ENCODE peak calls at places on chromosomes 3 and 15, in five cellular contexts. One of them, this sample, is unnamed. For H3K36me3, the result is how much of the 10 kb centered on the place peaks cover.

GRCh38 chr15:31158858-31159569 is 57.5 kb upstream of the TRPM1 start:
- DNase-seq in psoas muscle: no peak
- DNase-seq in K562: no peak
- DNase-seq in bronchial epithelial cell: no peak
- DNase-seq in body of pancreas: peak
- DNase-seq in this sample: no peak

GRCh38 chr15:77862651-77863104 is 214.8 kb downstream of the TBC1D2B start:
- DNase-seq in psoas muscle: no peak
- DNase-seq in body of pancreas: no peak
- DNase-seq in bronchial epithelial cell: no peak
- DNase-seq in K562: no peak
- DNase-seq in this sample: no peak

GRCh38 chr3:133301731-133302130 is 98.1 kb upstream of the BFSP2 start:
- DNase-seq in psoas muscle: no peak
- DNase-seq in bronchial epithelial cell: peak
- DNase-seq in K562: no peak
- DNase-seq in body of pancreas: no peak
- DNase-seq in this sample: no peak

GRCh38 chr15:67520976-67521769 is at the start of gene C15orf61:
- DNase-seq in K562: peak
- DNase-seq in bronchial epithelial cell: peak
- DNase-seq in body of pancreas: peak
- DNase-seq in psoas muscle: peak
- DNase-seq in this sample: no peak

GRCh38 chr3:63993653-63994079 is 29.6 kb downstream of the PSMD6 start:
- DNase-seq in body of pancreas: peak
- DNase-seq in psoas muscle: peak
- DNase-seq in bronchial epithelial cell: peak
- DNase-seq in K562: peak
- DNase-seq in this sample: no peak

GRCh38 chr3:27078246-27078913 is 290.8 kb downstream of the NEK10 start:
- DNase-seq in K562: no peak
- DNase-seq in psoas muscle: no peak
- DNase-seq in body of pancreas: no peak
- DNase-seq in bronchial epithelial cell: no peak
- DNase-seq in this sample: no peak

GRCh38 chr15:35458176-35458856 is 87.6 kb downstream of the DPH6 start:
- DNase-seq in psoas muscle: no peak
- DNase-seq in body of pancreas: no peak
- DNase-seq in bronchial epithelial cell: peak
- DNase-seq in K562: no peak
- DNase-seq in this sample: no peak

GRCh38 chr3:149620291-149621020 is 37.4 kb downstream of the WWTR1 start:
- DNase-seq in K562: no peak
- DNase-seq in body of pancreas: no peak
- DNase-seq in psoas muscle: no peak
- DNase-seq in bronchial epithelial cell: no peak
- DNase-seq in this sample: peak

GRCh38 chr3:160401301-160402095 is 2.0 kb downstream of the SMC4 start:
- DNase-seq in bronchial epithelial cell: peak
- DNase-seq in K562: peak
- DNase-seq in psoas muscle: no peak
- DNase-seq in body of pancreas: no peak
- DNase-seq in this sample: no peak

GRCh38 chr15:62618432-62618831 is 424.1 kb upstream of the TPM1 start:
- DNase-seq in psoas muscle: no peak
- DNase-seq in bronchial epithelial cell: peak
- DNase-seq in body of pancreas: no peak
- DNase-seq in K562: no peak
- DNase-seq in this sample: peak

GRCh38 chr3:178189854-178190253 is 346.4 kb upstream of the KCNMB2 start:
- DNase-seq in body of pancreas: no peak
- DNase-seq in K562: no peak
- DNase-seq in bronchial epithelial cell: no peak
- DNase-seq in psoas muscle: no peak
- DNase-seq in this sample: no peak

GRCh38 chr3:46702246-46703012 is 1.2 kb downstream of the TMIE start:
- DNase-seq in body of pancreas: no peak
- DNase-seq in bronchial epithelial cell: no peak
- DNase-seq in K562: no peak
- DNase-seq in psoas muscle: peak
- DNase-seq in this sample: no peak

GRCh38 chr15:69579950-69580618 is 127.5 kb downstream of the RPLP1 start:
- DNase-seq in K562: no peak
- DNase-seq in psoas muscle: no peak
- DNase-seq in bronchial epithelial cell: no peak
- DNase-seq in body of pancreas: no peak
- DNase-seq in this sample: no peak

DNA sequence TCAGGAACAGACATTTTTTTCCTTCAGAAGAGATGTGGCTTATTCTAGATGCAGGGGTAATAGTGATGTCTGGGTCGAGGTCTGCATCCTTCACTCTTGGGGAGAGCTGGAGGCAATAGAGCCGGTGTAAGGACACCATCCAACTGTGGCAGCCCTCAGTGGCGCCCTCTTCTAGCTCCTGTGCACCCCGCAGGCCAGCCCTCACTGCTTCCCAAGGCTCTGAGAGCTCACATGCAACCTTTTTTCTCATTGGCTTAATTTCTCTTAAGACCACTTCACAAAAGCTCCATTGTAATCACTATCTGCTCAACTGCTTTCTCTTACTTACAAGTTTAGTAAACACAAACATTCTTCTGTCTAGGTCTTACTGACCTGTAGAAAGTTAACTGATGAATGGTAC is 3.9 kb upstream of the VPS8 start:
- DNase-seq in bronchial epithelial cell: no peak
- DNase-seq in K562: no peak
- DNase-seq in psoas muscle: no peak
- DNase-seq in body of pancreas: no peak
- DNase-seq in this sample: no peak
- TF ChIP-seq CTCF in bronchial epithelial cell: peak
- TF ChIP-seq CTCF in K562: peak
- TF ChIP-seq CTCF in psoas muscle: no peak
- TF ChIP-seq CTCF in body of pancreas: no peak
- TF ChIP-seq CTCF in this sample: peak

DNA sequence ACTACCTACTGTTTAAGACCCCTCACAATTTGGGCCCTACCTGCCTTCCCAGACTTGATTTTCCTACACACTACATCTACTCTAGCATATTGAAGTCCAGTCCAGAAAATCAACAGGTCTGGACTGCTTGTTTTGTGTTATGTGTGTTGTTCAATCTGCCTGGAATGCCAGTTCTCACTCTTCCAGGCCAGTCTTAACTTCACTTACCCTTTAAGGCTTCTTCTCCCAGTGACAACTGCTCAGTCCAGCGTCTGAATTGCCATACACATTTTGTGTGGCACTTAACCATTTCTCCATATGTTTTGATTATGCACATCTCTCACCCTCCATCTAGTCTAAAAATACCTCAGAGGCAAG is 1.1 kb downstream of the TICRR start:
- DNase-seq in K562: no peak
- DNase-seq in psoas muscle: no peak
- DNase-seq in body of pancreas: no peak
- DNase-seq in bronchial epithelial cell: no peak
- DNase-seq in this sample: no peak
- H3K4me3 ChIP-seq in K562: peak
- H3K4me3 ChIP-seq in psoas muscle: no peak
- H3K4me3 ChIP-seq in body of pancreas: no peak
- H3K4me3 ChIP-seq in bronchial epithelial cell: peak
- H3K4me3 ChIP-seq in this sample: peak

GRCh38 chr15:89628301-89628700 is 27.0 kb downstream of the KIF7 start:
- DNase-seq in body of pancreas: no peak
- DNase-seq in bronchial epithelial cell: no peak
- DNase-seq in K562: peak
- DNase-seq in psoas muscle: no peak
- DNase-seq in this sample: no peak
- H3K36me3 ChIP-seq in body of pancreas: under half
- H3K36me3 ChIP-seq in bronchial epithelial cell: under half
- H3K36me3 ChIP-seq in K562: half or more
- H3K36me3 ChIP-seq in psoas muscle: under half
- H3K36me3 ChIP-seq in this sample: half or more

DNA sequence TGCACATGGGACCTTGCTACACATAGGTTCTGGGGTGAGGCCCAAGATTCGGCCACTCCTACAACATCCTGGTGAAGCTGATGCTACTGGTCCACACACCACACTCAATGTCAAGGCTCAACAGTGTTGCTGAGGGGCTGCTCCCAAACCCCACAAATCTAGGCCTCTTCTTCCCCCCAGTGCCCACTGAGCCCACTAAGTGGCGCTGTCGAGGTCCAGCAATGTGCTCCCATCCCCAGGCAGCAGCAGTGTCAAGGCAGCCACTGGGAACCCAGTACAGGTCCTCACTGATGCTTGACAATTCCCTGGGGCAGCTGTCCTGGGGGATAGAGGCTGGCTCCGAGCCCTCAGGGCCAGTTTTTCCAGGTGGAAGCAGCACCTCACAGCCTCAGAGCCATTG is 21.5 kb downstream of the SCN5A start:
- DNase-seq in bronchial epithelial cell: no peak
- DNase-seq in psoas muscle: no peak
- DNase-seq in K562: peak
- DNase-seq in body of pancreas: no peak
- DNase-seq in this sample: no peak
- TF ChIP-seq CTCF in bronchial epithelial cell: peak
- TF ChIP-seq CTCF in psoas muscle: no peak
- TF ChIP-seq CTCF in K562: peak
- TF ChIP-seq CTCF in body of pancreas: no peak
- TF ChIP-seq CTCF in this sample: peak

GRCh38 chr3:67947808-67948508 is 293.5 kb upstream of the SUCLG2 start:
- DNase-seq in K562: no peak
- DNase-seq in body of pancreas: peak
- DNase-seq in psoas muscle: no peak
- DNase-seq in bronchial epithelial cell: no peak
- DNase-seq in this sample: no peak
- H3K4me3 ChIP-seq in K562: no peak
- H3K4me3 ChIP-seq in body of pancreas: no peak
- H3K4me3 ChIP-seq in psoas muscle: no peak
- H3K4me3 ChIP-seq in bronchial epithelial cell: no peak
- H3K4me3 ChIP-seq in this sample: no peak

GRCh38 chr15:83324799-83325198 is 40.3 kb upstream of the BNC1 start:
- DNase-seq in K562: no peak
- DNase-seq in psoas muscle: no peak
- DNase-seq in bronchial epithelial cell: no peak
- DNase-seq in body of pancreas: no peak
- DNase-seq in this sample: no peak
- H3K36me3 ChIP-seq in K562: under half
- H3K36me3 ChIP-seq in psoas muscle: under half
- H3K36me3 ChIP-seq in bronchial epithelial cell: under half
- H3K36me3 ChIP-seq in body of pancreas: under half
- H3K36me3 ChIP-seq in this sample: under half

DNA sequence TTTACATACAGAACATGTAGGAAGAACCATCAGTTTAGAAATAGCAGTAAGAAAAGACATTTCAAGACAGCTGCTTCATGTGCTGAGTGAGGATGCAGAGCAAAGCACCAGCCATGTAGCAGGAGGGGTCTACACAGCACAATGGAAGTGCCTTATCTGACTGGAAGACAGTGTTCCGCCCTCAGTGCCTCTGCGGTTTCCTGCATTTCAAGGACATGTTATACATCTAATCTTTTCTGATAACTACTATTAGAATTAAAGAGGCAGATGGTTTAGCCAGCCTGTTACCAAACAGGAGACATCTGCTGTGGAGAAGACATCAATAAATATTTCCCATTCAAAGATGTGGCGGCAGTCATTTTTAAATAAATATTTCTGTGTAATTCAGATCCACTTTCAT is 10.6 kb downstream of the LSG1 start:
- DNase-seq in psoas muscle: no peak
- DNase-seq in body of pancreas: no peak
- DNase-seq in K562: no peak
- DNase-seq in bronchial epithelial cell: no peak
- DNase-seq in this sample: no peak
- TF ChIP-seq CTCF in psoas muscle: no peak
- TF ChIP-seq CTCF in body of pancreas: no peak
- TF ChIP-seq CTCF in K562: no peak
- TF ChIP-seq CTCF in bronchial epithelial cell: no peak
- TF ChIP-seq CTCF in this sample: no peak

DNA sequence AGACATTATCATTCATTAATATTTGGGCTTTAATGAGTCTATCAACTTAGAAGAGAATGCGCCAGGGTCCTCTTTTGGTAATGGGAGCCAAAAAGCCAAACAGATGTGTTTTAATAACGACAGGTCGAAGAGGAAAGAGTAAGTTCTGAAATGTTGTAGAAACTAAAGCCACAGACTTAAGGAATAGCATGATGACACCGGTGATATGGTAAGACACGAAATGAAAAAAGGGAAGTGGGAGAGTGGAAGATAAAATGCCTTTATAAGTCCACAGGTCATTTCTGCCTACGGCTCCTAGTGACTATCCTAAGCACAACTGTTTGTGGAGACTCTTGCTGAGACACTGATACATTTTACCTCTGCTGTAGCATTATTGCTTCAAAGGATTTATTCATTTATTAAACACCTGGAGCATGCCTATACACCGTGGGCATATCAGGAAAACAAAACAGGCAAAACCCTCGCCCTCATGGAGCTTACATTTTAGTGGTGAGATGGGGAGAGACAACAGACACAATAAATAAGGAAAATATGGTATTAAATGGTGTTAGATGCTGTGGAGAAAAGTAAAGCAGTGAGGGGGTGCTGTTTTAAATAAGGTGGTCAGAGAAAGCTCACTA is 11.7 kb upstream of the CD47 start:
- DNase-seq in K562: no peak
- DNase-seq in bronchial epithelial cell: no peak
- DNase-seq in psoas muscle: no peak
- DNase-seq in body of pancreas: no peak
- DNase-seq in this sample: no peak
- H3K4me3 ChIP-seq in K562: no peak
- H3K4me3 ChIP-seq in bronchial epithelial cell: no peak
- H3K4me3 ChIP-seq in psoas muscle: no peak
- H3K4me3 ChIP-seq in body of pancreas: no peak
- H3K4me3 ChIP-seq in this sample: no peak